ENCODE peak calls at places on chromosomes 6 and 20, in seven cellular contexts. B is left lung, A is foreskin fibroblast, K is neural crest cell, X is transverse colon, O is endothelial cell, I is WTC11. W is an unnamed sample.

GRCh38 chr6:75203721-75204120 is 2.1 kb downstream of the COL12A1 start:
- DNase-seq in B (no peak), A (peak), K (no peak), X (no peak), O (no peak), I (no peak), W (no peak)

GRCh38 chr6:37576336-37576737 is 76.6 kb upstream of the CCDC167 start:
- DNase-seq in B (no peak), A (peak), K (no peak), X (no peak), O (no peak), I (no peak), W (no peak)

GRCh38 chr20:50977066-50978045 is 18.7 kb downstream of the MOCS3 start:
- DNase-seq in B (no peak), A (no peak), K (no peak), X (no peak), O (no peak), I (no peak), W (no peak)

GRCh38 chr6:143271024-143271423 is 179.5 kb downstream of the ADAT2 start:
- DNase-seq in B (no peak), A (peak), K (no peak), X (no peak), O (no peak), I (no peak), W (peak)

GRCh38 chr20:58995461-58996225 is 11.4 kb downstream of the CTSZ start:
- DNase-seq in B (no peak), A (no peak), K (no peak), X (no peak), O (no peak), I (no peak), W (no peak)

GRCh38 chr6:148440021-148440420 is 97.4 kb downstream of the SASH1 start:
- DNase-seq in B (no peak), A (peak), K (no peak), X (no peak), O (no peak), I (no peak), W (no peak)

GRCh38 chr6:37695857-37696219 is 1.8 kb downstream of the MDGA1 start:
- DNase-seq in B (no peak), A (peak), K (no peak), X (no peak), O (peak), I (no peak), W (no peak)

GRCh38 chr20:23371496-23371895 is 9.5 kb downstream of the GZF1 start:
- DNase-seq in B (no peak), A (no peak), K (no peak), X (no peak), O (no peak), I (no peak), W (no peak)

GRCh38 chr6:75409928-75410327 is 83.7 kb downstream of the FILIP1 start:
- DNase-seq in B (no peak), A (peak), K (no peak), X (no peak), O (no peak), I (no peak), W (no peak)

GRCh38 chr6:156773935-156774871 is 3.0 kb upstream of the ARID1B start:
- DNase-seq in B (no peak), A (no peak), K (no peak), X (no peak), O (no peak), I (no peak), W (no peak)

GRCh38 chr20:24958506-24959385 is 9.7 kb downstream of the CST7 start:
- DNase-seq in B (no peak), A (no peak), K (no peak), X (no peak), O (no peak), I (no peak), W (no peak)

GRCh38 chr6:94501546-94501945 is 1075.8 kb upstream of the MANEA start:
- DNase-seq in B (no peak), A (no peak), K (no peak), X (no peak), O (no peak), I (no peak), W (no peak)

GRCh38 chr20:56624786-56625681 is 4.1 kb upstream of the TFAP2C start:
- DNase-seq in B (no peak), A (no peak), K (no peak), X (no peak), O (peak), I (peak), W (no peak)

GRCh38 chr6:78836610-78837009 is 30.7 kb upstream of the IRAK1BP1 start:
- DNase-seq in B (no peak), A (no peak), K (no peak), X (no peak), O (no peak), I (no peak), W (no peak)

GRCh38 chr6:105886812-105887513 is 199.2 kb upstream of the PRDM1 start:
- DNase-seq in B (no peak), A (peak), K (no peak), X (no peak), O (no peak), I (no peak), W (no peak)

GRCh38 chr6:90610671-90611542 is 24.0 kb upstream of the MAP3K7 start:
- DNase-seq in B (peak), A (peak), K (peak), X (no peak), O (peak), I (peak), W (no peak)

GRCh38 chr6:43878823-43879495 is 108.9 kb downstream of the VEGFA start:
- DNase-seq in B (no peak), A (peak), K (peak), X (peak), O (no peak), I (no peak), W (no peak)

GRCh38 chr6:133115960-133116359 is 125.2 kb upstream of the EYA4 start:
- DNase-seq in B (no peak), A (no peak), K (no peak), X (no peak), O (no peak), I (no peak), W (no peak)

GRCh38 chr6:10146723-10147451 is 268.0 kb downstream of the TFAP2A start:
- DNase-seq in B (no peak), A (peak), K (no peak), X (no peak), O (peak), I (peak), W (peak)

GRCh38 chr6:47240277-47240890 is 69.3 kb downstream of the TNFRSF21 start:
- DNase-seq in B (no peak), A (no peak), K (no peak), X (no peak), O (no peak), I (no peak), W (no peak)

GRCh38 chr20:25040438-25040831 is 17.5 kb downstream of the ACSS1 start:
- DNase-seq in B (peak), A (peak), K (no peak), X (peak), O (no peak), I (no peak), W (peak)

GRCh38 chr6:45421700-45422540 is 44.2 kb upstream of the SUPT3H start:
- DNase-seq in B (peak), A (peak), K (peak), X (peak), O (peak), I (peak), W (peak)

GRCh38 chr6:44670146-44670545 is 282.6 kb downstream of the CDC5L start:
- DNase-seq in B (no peak), A (no peak), K (no peak), X (no peak), O (no peak), I (no peak), W (no peak)

GRCh38 chr20:19314619-19315018 is 102.2 kb downstream of the SLC24A3 start:
- DNase-seq in B (no peak), A (no peak), K (no peak), X (no peak), O (no peak), I (no peak), W (no peak)

GRCh38 chr20:44040202-44040915 is 125.7 kb downstream of the TOX2 start:
- DNase-seq in B (no peak), A (no peak), K (no peak), X (no peak), O (no peak), I (no peak), W (no peak)

GRCh38 chr20:44039741-44040140 is 125.1 kb downstream of the TOX2 start:
- DNase-seq in B (no peak), A (no peak), K (no peak), X (no peak), O (no peak), I (no peak), W (no peak)

GRCh38 chr20:44039147-44039546 is 124.5 kb downstream of the TOX2 start:
- DNase-seq in B (no peak), A (no peak), K (no peak), X (no peak), O (no peak), I (no peak), W (no peak)

GRCh38 chr20:44038681-44039123 is 124.0 kb downstream of the TOX2 start:
- DNase-seq in B (no peak), A (peak), K (no peak), X (no peak), O (no peak), I (no peak), W (no peak)

GRCh38 chr20:44041001-44041400 is 126.3 kb downstream of the TOX2 start:
- DNase-seq in B (no peak), A (no peak), K (no peak), X (no peak), O (no peak), I (no peak), W (no peak)
- TF ChIP-seq CTCF in B (no peak), A (no peak), K (no peak), X (no peak), O (peak), I (no peak), W (no peak)

GRCh38 chr6:7421066-7421465 is 31.5 kb downstream of the RIOK1 start:
- DNase-seq in B (no peak), A (no peak), K (no peak), X (no peak), O (no peak), I (no peak), W (no peak)

GRCh38 chr6:7424058-7424457 is 34.5 kb downstream of the RIOK1 start:
- DNase-seq in B (no peak), A (no peak), K (no peak), X (no peak), O (no peak), I (no peak), W (no peak)

GRCh38 chr6:7425808-7426190 is 36.2 kb downstream of the RIOK1 start:
- DNase-seq in B (no peak), A (no peak), K (no peak), X (no peak), O (no peak), I (no peak), W (no peak)

GRCh38 chr6:7426447-7427169 is 37.0 kb downstream of the RIOK1 start:
- DNase-seq in B (no peak), A (no peak), K (no peak), X (no peak), O (no peak), I (no peak), W (no peak)

DNA sequence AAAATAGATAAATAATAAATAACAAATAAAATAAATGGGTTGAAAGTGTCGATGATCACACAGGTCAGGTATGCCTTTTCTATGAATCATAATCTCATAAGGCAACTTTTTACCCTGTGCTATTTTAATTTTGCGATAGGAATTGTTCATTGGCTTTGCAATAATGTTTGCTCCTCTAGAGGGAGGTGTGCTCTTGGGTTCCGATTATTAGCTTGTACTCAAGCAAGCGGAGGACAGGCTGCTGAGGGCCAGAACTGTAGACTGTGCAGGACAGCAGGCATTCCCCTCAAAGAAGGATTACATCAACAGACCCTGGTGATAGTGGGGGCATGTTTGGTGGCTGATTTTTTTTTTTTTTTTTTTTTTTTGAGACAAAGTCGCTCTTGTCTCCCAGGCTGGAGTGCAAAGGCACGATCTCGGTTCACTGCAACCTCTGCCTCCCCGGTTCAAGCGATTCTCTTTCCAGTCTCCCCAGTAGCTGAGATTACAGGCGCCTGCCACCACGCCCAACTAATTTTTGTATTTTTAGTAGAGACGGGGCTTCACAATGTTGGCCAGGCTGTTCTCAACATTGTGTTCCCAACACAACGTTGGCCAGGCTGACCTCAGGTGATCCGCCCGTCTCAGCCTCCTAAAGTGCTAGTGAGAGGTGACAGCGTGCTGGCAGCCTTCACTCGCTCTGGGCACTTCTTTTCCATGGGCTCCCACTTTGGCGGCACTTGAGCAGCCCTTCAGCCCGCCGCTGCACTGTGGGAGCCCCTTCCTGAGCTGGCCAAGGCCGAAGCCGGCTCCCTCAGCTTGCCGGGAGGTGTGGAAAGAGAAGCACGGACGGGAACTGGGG is 35.6 kb downstream of the RIOK1 start:
- DNase-seq in B (no peak), A (peak), K (no peak), X (no peak), O (no peak), I (no peak), W (no peak)
- TF ChIP-seq CTCF in B (peak), A (peak), K (peak), X (peak), O (peak), I (no peak), W (peak)

DNA sequence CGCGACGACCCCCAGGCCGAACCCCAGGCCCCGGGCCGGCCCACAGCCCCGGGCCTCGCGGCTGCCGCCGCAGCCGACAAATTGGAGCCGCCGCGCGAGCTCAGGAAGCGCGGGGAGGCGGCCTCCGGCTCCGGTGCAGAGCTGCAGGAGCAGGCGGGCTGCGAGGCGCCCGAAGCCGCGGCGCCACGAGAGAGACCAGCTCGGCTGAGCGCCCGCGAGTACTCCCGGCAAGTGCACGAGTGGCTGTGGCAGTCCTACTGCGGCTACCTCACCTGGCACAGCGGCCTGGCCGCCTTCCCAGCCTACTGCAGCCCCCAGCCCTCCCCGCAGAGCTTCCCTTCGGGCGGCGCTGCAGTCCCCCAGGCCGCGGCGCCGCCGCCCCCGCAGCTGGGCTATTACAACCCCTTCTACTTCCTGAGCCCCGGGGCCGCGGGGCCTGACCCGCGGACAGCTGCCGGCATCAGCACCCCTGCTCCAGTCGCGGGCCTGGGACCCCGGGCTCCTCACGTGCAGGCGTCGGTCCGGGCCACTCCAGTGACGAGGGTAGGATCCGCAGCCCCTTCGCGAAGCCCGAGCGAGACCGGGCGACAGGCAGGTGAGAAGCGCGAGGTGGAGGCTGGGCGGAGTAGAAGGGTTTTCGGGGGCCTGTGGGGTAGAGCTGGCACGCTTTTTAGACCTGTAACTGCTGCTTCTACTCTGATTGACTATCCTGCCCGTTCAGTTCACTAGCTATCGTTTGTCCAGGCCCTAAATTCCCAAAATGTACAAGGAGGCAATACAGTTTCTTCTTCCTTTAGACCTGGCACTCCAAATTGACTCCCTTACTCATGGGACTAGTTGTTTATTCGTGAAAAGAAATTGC is 656 bp downstream of the FAM8A1 start:
- DNase-seq in B (peak), A (peak), K (peak), X (peak), O (peak), I (peak), W (no peak)
- TF ChIP-seq CTCF in B (no peak), A (no peak), K (no peak), X (no peak), O (no peak), I (no peak), W (no peak)

GRCh38 chr6:107787589-107787960 is 36.5 kb downstream of the SCML4 start:
- DNase-seq in B (no peak), A (no peak), K (no peak), X (no peak), O (no peak), I (no peak), W (no peak)

GRCh38 chr6:107794771-107795170 is 29.3 kb downstream of the SCML4 start:
- DNase-seq in B (no peak), A (no peak), K (no peak), X (no peak), O (no peak), I (no peak), W (no peak)

GRCh38 chr6:107789361-107789760 is 34.8 kb downstream of the SCML4 start:
- DNase-seq in B (no peak), A (no peak), K (no peak), X (no peak), O (no peak), I (no peak), W (no peak)

GRCh38 chr6:107793193-107793592 is 30.9 kb downstream of the SCML4 start:
- DNase-seq in B (no peak), A (no peak), K (no peak), X (no peak), O (no peak), I (no peak), W (no peak)
- TF ChIP-seq CTCF in B (no peak), A (no peak), K (no peak), X (no peak), O (no peak), I (no peak), W (no peak)

DNA sequence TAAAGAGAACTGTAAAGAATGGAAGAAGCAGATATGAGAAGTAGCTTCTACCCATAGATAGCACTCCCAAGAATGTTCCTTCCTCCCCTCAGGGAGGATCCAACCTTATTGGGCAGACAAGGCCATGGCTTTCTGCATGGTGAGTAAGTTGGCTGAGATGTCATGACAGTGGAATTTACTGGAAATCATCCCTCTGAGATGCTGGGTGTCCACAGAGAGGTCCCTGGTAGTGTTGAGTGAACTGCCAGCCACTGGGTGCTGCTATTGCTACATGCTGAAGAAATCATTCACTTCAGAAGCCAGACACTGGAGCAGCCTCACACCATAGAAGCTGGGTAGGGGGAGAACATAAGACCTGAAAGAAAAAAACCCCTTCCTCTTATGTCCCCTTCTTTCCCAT is 46.4 kb upstream of the FERMT1 start:
- DNase-seq in B (no peak), A (peak), K (no peak), X (no peak), O (no peak), I (no peak), W (no peak)
- TF ChIP-seq CTCF in B (no peak), A (no peak), K (no peak), X (no peak), O (no peak), I (no peak), W (no peak)

GRCh38 chr6:166101819-166102419 is 65.7 kb downstream of the TBXT start:
- DNase-seq in B (no peak), A (no peak), K (no peak), X (no peak), O (no peak), I (no peak), W (no peak)

GRCh38 chr6:166104107-166104506 is 63.5 kb downstream of the TBXT start:
- DNase-seq in B (no peak), A (no peak), K (no peak), X (no peak), O (no peak), I (no peak), W (no peak)

GRCh38 chr6:166104872-166105271 is 62.8 kb downstream of the TBXT start:
- DNase-seq in B (no peak), A (no peak), K (no peak), X (no peak), O (no peak), I (no peak), W (no peak)

GRCh38 chr6:166106076-166106686 is 61.5 kb downstream of the TBXT start:
- DNase-seq in B (no peak), A (peak), K (peak), X (peak), O (peak), I (peak), W (peak)

GRCh38 chr6:166105341-166106075 is 62.1 kb downstream of the TBXT start:
- DNase-seq in B (no peak), A (no peak), K (no peak), X (no peak), O (no peak), I (no peak), W (no peak)
- TF ChIP-seq CTCF in B (no peak), A (no peak), K (no peak), X (no peak), O (no peak), I (no peak), W (no peak)